ENCODE peak calls at places on chromosome 16, in eight cellular contexts. V is AG20443; D is retina; S is effector CD4-positive, alpha-beta T cell; E is ELR; J is tibial nerve; G is right cardiac atrium; X is iris pigment epithelial cell. Y is an unnamed sample.

GRCh38 chr16:17063156-17063555 is 407.6 kb downstream of the XYLT1 start:
- DNase-seq in X (no peak), J (no peak), G (no peak), E (no peak), V (no peak), S (no peak), D (no peak), Y (no peak)

GRCh38 chr16:57800213-57801097 is 1.8 kb downstream of the KIFC3 start:
- DNase-seq in D (no peak), X (no peak), J (no peak), V (no peak), S (no peak), G (no peak), E (no peak), Y (no peak)

GRCh38 chr16:58177347-58177710 is 20.6 kb downstream of the CSNK2A2 start:
- DNase-seq in G (no peak), E (no peak), S (no peak), J (no peak), D (no peak), V (no peak), X (no peak), Y (no peak)

GRCh38 chr16:527015-527903 is at the start of gene CAPN15:
- DNase-seq in J (peak; percentile 72), V (peak; percentile 94), D (peak; percentile 99), G (peak; percentile 91), X (peak; percentile 87), E (peak; percentile 85), S (peak; percentile 78), Y (peak; percentile 92)

GRCh38 chr16:49464093-49464492 is 90.5 kb downstream of the C16orf78 start:
- DNase-seq in J (no peak), V (no peak), D (no peak), G (no peak), X (no peak), S (no peak), E (no peak), Y (no peak)

GRCh38 chr16:1525871-1526607 is 7.4 kb upstream of the TMEM204 start:
- DNase-seq in X (no peak), E (no peak), G (no peak), J (no peak), D (no peak), V (no peak), S (no peak), Y (no peak)

GRCh38 chr16:1141716-1142115 is 11.2 kb upstream of the CACNA1H start:
- DNase-seq in G (no peak), V (no peak), X (no peak), E (no peak), J (no peak), S (no peak), D (no peak), Y (no peak)

GRCh38 chr16:19967561-19967960 is 82.9 kb upstream of the GPRC5B start:
- DNase-seq in J (no peak), S (no peak), X (no peak), V (no peak), D (no peak), E (no peak), G (no peak), Y (no peak)

GRCh38 chr16:88628512-88628974 is 9.8 kb upstream of the IL17C start:
- DNase-seq in S (no peak), G (no peak), E (peak; percentile 48), X (peak; percentile 21), D (no peak), V (peak; percentile 34), J (no peak), Y (peak; percentile 76)

GRCh38 chr16:85350973-85351372 is 238.7 kb upstream of the CIBAR2 start:
- DNase-seq in E (peak; percentile 93), D (no peak), J (peak; percentile 64), S (no peak), V (peak; percentile 85), G (peak; percentile 83), X (peak; percentile 86), Y (peak; percentile 89)

GRCh38 chr16:48533931-48534330 is 76.0 kb downstream of the N4BP1 start:
- DNase-seq in D (no peak), V (no peak), E (no peak), J (no peak), S (no peak), G (no peak), X (no peak), Y (no peak)

GRCh38 chr16:11784048-11784780 is 12.8 kb downstream of the ZC3H7A start:
- DNase-seq in D (no peak), E (no peak), J (no peak), V (peak; percentile 36), G (no peak), X (no peak), S (no peak), Y (no peak)

GRCh38 chr16:83626676-83627075 is 181.1 kb upstream of the HSBP1 start:
- DNase-seq in J (no peak), D (no peak), V (no peak), G (no peak), X (no peak), S (no peak), E (no peak), Y (no peak)

GRCh38 chr16:17470002-17470870 is 524 bp downstream of the XYLT1 start:
- DNase-seq in X (no peak), J (no peak), G (peak; percentile 32), V (peak; percentile 51), D (peak; percentile 67), S (peak; percentile 14), E (peak; percentile 37), Y (peak; percentile 48)